ENCODE peak calls at places on chromosome 15, in four cellular contexts. G, Y, S and R are unnamed samples.

GRCh38 chr15:38075466-38075865 is 141.0 kb downstream of the TMCO5A start:
- DNase-seq in S (no peak), Y (no peak), G (no peak), R (no peak)

GRCh38 chr15:100873029-100873677 is 6.5 kb upstream of the ALDH1A3 start:
- DNase-seq in S (peak), Y (peak), G (peak), R (peak)

GRCh38 chr15:28987337-28987736 is 101.6 kb downstream of the APBA2 start:
- DNase-seq in Y (no peak), G (no peak), S (no peak), R (no peak)

GRCh38 chr15:43749690-43750345 is 3.6 kb downstream of the PDIA3 start:
- DNase-seq in G (no peak), S (no peak), Y (no peak), R (no peak)

GRCh38 chr15:75235051-75235673 is 23.0 kb upstream of the GOLGA6C start:
- DNase-seq in G (no peak), Y (no peak), S (no peak), R (no peak)

GRCh38 chr15:25172691-25173090 is 217.9 kb downstream of the SNRPN start:
- DNase-seq in Y (no peak), S (no peak), G (no peak), R (no peak)

GRCh38 chr15:101126618-101127502 is 125.0 kb downstream of the CHSY1 start:
- DNase-seq in G (no peak), S (no peak), Y (peak), R (no peak)

GRCh38 chr15:82952156-82953081 is at the start of gene HOMER2:
- DNase-seq in Y (no peak), G (no peak), S (peak), R (peak)

GRCh38 chr15:89377842-89378698 is 43.4 kb upstream of the POLG start:
- DNase-seq in Y (no peak), S (no peak), G (no peak), R (no peak)

GRCh38 chr15:95946241-95946640 is 384.3 kb upstream of the NR2F2 start:
- DNase-seq in Y (peak), S (no peak), G (no peak), R (no peak)

GRCh38 chr15:45827275-45827674 is 192.4 kb downstream of the SQOR start:
- DNase-seq in G (no peak), S (no peak), Y (no peak), R (peak)
- TF ChIP-seq MAFK in G (no peak), S (no peak), Y (no peak), R (no peak)

DNA sequence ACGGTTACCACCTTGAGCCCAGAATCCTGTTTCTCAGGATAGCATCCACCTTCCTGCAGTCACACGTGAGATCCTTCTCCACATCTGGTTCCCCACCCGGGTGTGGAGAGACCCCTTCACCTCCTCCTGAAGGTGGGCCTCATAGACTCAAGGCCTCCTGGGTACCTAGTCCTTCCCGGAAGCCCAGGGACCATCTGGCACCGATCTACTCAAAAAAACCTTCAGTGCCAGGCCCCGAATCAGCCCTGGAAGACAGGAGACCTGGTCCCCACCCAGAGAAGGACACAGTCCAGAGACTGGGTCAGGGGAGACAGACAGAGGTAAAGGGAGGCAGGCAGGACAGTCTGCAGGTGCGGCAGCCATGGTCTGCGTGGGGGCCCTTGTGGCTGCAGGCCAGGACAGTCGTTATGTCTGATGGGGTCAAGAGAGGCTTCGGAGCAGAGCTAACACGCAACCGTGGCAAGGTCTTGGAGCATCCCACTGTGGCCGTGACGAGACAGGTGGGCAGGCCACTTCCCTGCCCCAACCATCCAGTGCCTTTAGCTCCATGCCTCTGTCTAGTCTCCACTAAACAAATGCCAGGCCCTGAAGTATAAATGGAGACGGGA is 112.2 kb upstream of the ABHD17C start:
- DNase-seq in Y (no peak), S (no peak), G (no peak), R (no peak)
- TF ChIP-seq MAZ in Y (no peak), S (no peak), G (no peak), R (no peak)

GRCh38 chr15:91921188-91921820 is 67.8 kb downstream of the SLCO3A1 start:
- DNase-seq in G (no peak), Y (peak), S (no peak), R (no peak)
- TF ChIP-seq MAFK in G (no peak), Y (no peak), S (no peak), R (no peak)

GRCh38 chr15:94047566-94047965 is 183.8 kb upstream of the MCTP2 start:
- DNase-seq in G (no peak), S (no peak), Y (no peak), R (no peak)

GRCh38 chr15:94041731-94042130 is 189.6 kb upstream of the MCTP2 start:
- DNase-seq in S (no peak), Y (no peak), G (no peak), R (no peak)

GRCh38 chr15:94040523-94041248 is 190.7 kb upstream of the MCTP2 start:
- DNase-seq in S (no peak), G (no peak), Y (no peak), R (no peak)

GRCh38 chr15:94042163-94042954 is 189.0 kb upstream of the MCTP2 start:
- DNase-seq in G (no peak), S (no peak), Y (peak), R (no peak)
- TF ChIP-seq MAZ in G (no peak), S (no peak), Y (no peak), R (no peak)

GRCh38 chr15:66815322-66815721 is 113.3 kb downstream of the SMAD6 start:
- DNase-seq in S (no peak), G (no peak), Y (peak), R (no peak)
- TF ChIP-seq MAFK in S (no peak), G (no peak), Y (no peak), R (no peak)

GRCh38 chr15:99474981-99475753 is 90.6 kb upstream of the MEF2A start:
- DNase-seq in S (no peak), G (no peak), Y (no peak), R (no peak)

GRCh38 chr15:99475754-99476412 is 89.9 kb upstream of the MEF2A start:
- DNase-seq in Y (no peak), G (no peak), S (no peak), R (no peak)

GRCh38 chr15:99477745-99478525 is 87.8 kb upstream of the MEF2A start:
- DNase-seq in Y (no peak), S (no peak), G (no peak), R (no peak)

GRCh38 chr15:99474041-99474906 is 91.5 kb upstream of the MEF2A start:
- DNase-seq in G (no peak), S (no peak), Y (no peak), R (no peak)

DNA sequence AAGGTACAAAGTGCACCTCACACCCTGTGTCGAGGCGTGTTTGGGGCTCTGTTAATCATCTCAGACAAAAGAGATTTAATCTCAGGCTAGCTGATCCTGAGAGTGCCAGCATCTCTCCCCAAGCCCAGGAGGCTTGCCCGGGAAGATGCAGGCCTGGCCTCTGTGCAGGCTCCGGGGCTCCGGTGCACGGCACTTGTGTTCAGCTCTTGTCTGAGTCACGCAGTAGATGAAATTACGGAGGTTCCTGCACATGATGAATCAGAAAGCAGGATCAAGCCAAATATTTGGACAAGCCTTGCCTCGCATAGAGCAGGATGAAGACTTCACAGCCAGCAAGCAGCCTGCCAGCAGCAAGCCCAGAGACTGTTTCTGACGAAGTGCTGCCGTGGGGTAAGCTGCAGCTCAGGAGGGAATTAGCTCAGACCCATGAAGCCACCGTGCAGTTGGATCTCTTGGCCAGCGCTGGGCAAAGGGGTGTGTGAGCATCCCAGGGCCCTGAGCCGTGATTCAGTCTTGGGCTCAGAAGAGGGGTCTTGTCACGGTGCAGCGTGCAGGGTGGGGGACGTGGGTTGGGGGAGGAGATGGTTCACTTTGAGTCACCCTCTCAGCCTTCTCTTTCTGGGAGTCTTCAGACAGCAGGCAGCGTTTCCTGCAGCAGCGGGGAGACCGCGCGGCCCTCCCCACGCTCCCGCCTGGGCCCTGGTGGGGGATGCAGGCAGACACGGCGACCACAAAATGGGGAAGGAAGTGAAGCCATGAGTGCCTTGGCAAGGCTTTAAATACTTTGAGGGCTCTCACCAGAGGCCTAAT is 89.2 kb upstream of the MEF2A start:
- DNase-seq in G (no peak), Y (peak), S (peak), R (peak)
- TF ChIP-seq MAZ in G (no peak), Y (no peak), S (no peak), R (no peak)

GRCh38 chr15:73341886-73342600 is 26.7 kb downstream of the HCN4 start:
- DNase-seq in Y (no peak), S (no peak), G (no peak), R (no peak)
- TF ChIP-seq MAFK in Y (no peak), S (no peak), G (no peak), R (no peak)

DNA sequence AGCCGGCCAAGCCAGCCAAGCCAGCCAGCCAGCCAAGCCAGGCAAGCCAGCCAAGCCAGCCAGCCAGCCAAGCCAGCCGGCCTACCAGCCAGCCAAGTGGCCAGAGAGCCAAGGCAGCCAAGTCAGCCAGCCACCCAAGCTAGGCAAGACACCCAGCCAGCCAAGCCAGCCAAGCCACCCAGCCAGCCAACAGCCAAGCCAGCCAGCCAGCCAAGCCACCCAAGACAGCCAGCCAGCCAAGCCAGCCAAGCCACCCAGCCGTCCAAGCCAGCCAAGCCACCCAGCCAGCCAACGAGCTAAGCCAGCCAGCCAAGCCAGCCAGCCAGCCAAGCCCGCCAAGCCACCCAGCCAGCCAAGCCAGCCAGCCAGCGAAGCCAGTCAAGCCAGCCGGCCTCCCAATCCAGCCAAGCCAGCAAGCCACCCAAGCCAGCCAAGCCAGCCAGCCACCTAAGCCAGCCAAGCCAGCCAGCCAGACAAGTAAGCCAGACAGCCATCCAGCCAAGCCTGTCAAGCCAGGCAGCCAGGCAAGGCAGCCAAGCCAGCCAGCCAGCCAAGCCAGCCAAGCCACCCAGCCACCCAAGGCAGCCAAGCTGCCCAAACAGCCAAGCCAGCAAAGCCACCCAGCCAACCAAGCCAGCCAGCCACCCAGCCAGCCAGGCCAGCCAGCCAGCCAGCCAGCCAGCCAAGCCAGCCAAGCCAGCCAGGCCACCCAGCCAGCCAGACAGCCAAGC is 200.5 kb downstream of the GOLGA6L6 start:
- DNase-seq in G (no peak), Y (no peak), S (no peak), R (no peak)
- TF ChIP-seq MAZ in G (no peak), Y (no peak), S (no peak), R (no peak)